ENCODE peak calls at places on chromosomes 5 and 9, in six cellular contexts. M is sigmoid colon; P is effector memory CD4-positive, alpha-beta T cell; Z is DND-41; J is neural progenitor cell; A is adrenal gland. U is an unnamed sample. For H3K27me3, the result is how much of the 10 kb centered on the place peaks cover.

GRCh38 chr9:124038239-124038638 is 26.7 kb downstream of the LHX2 start:
- DNase-seq in A (no peak), Z (no peak), M (peak), J (no peak), P (no peak), U (no peak)

GRCh38 chr9:92609142-92609500 is 60.8 kb downstream of the IPPK start:
- DNase-seq in P (no peak), A (no peak), Z (no peak), M (no peak), J (peak), U (no peak)

GRCh38 chr9:130995399-130995941 is 13.5 kb upstream of the LAMC3 start:
- DNase-seq in M (no peak), J (peak), Z (peak), P (no peak), A (peak), U (no peak)

GRCh38 chr5:134463991-134464760 is 52.5 kb upstream of the CDKN2AIPNL start:
- DNase-seq in P (no peak), J (no peak), Z (no peak), A (no peak), M (no peak), U (no peak)

GRCh38 chr9:124818431-124819281 is 34.6 kb upstream of the WDR38 start:
- DNase-seq in Z (peak), J (no peak), M (no peak), P (no peak), A (peak), U (no peak)

GRCh38 chr5:143657814-143658395 is 154.1 kb upstream of the HMHB1 start:
- DNase-seq in J (no peak), A (no peak), Z (no peak), P (no peak), M (no peak), U (no peak)

GRCh38 chr5:148014276-148014675 is 49.5 kb upstream of the SPINK5 start:
- DNase-seq in J (no peak), M (no peak), P (no peak), Z (no peak), A (no peak), U (no peak)

GRCh38 chr5:56951131-56951945 is 585 bp downstream of the MIER3 start:
- DNase-seq in Z (peak), M (peak), P (no peak), J (peak), A (no peak), U (peak)

GRCh38 chr9:81855538-81855937 is 72.7 kb upstream of the SPATA31D4 start:
- DNase-seq in M (no peak), J (no peak), P (no peak), Z (no peak), A (no peak), U (no peak)

GRCh38 chr5:96896285-96896711 is 20.0 kb downstream of the ERAP2 start:
- DNase-seq in Z (no peak), M (no peak), J (no peak), P (no peak), A (no peak), U (peak)

GRCh38 chr9:35162605-35163315 is 951 bp downstream of the UNC13B start:
- DNase-seq in A (no peak), M (no peak), Z (no peak), P (no peak), J (no peak), U (no peak)

GRCh38 chr9:87405677-87406544 is 91.8 kb upstream of the DAPK1 start:
- DNase-seq in J (no peak), P (no peak), Z (no peak), A (peak), M (peak), U (no peak)

GRCh38 chr5:16609412-16609811 is 7.4 kb downstream of the RETREG1 start:
- DNase-seq in M (no peak), J (peak), Z (no peak), P (no peak), A (no peak), U (no peak)

GRCh38 chr9:28542928-28543327 is 969.6 kb upstream of the C9orf72 start:
- DNase-seq in M (no peak), Z (no peak), A (no peak), J (no peak), P (no peak), U (no peak)

GRCh38 chr5:135591277-135591676 is 12.5 kb upstream of the CXCL14 start:
- DNase-seq in J (no peak), Z (no peak), P (no peak), M (no peak), A (no peak), U (no peak)

GRCh38 chr9:4855861-4856260 is 63.1 kb downstream of the RCL1 start:
- DNase-seq in J (no peak), P (no peak), A (no peak), Z (no peak), M (peak), U (no peak)

GRCh38 chr5:154967419-154968024 is 26.6 kb downstream of the MRPL22 start:
- DNase-seq in M (no peak), Z (no peak), A (no peak), J (peak), P (no peak), U (no peak)

GRCh38 chr9:677461-678097 is 163.9 kb upstream of the DMRT1 start:
- DNase-seq in P (no peak), Z (no peak), A (no peak), J (no peak), M (no peak), U (no peak)

GRCh38 chr9:675697-676370 is 165.7 kb upstream of the DMRT1 start:
- DNase-seq in M (no peak), Z (no peak), P (no peak), A (no peak), J (no peak), U (no peak)

GRCh38 chr9:679462-679861 is 162.0 kb upstream of the DMRT1 start:
- DNase-seq in J (no peak), P (no peak), Z (no peak), A (no peak), M (no peak), U (no peak)

GRCh38 chr9:673966-674526 is 167.5 kb upstream of the DMRT1 start:
- DNase-seq in Z (no peak), A (no peak), P (no peak), J (peak), M (no peak), U (no peak)

DNA sequence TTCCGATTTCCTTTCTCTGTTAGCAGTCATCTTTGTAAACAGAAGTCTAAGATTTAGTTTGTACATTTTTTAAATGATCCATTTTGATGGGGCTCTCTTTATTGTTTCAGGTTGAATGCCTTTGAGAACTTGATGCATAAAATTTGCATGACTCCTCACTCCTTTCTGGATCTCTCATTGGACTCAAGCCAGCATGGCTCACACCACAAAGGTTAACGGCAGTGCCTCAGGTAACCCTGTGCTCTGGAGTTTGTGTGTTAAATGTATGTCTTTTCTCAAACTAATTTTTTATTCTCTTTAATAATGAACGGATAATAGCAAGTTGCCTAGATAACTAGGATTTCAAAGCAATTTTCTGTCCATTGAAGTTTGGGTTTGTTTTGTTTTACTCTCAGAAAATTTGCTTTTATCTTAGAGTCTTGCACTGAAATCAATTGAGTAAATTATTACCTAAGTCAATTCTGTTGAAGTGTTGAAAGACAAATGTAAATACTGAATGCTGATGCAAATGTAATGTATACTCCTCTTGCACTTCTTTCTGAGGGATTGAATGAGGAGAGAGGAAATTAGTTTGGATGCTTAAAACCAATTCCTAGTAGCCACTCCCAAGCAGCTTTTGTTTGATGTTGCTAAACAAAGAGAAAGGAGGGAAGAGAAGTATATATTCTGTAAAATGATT is 164.6 kb upstream of the DMRT1 start:
- DNase-seq in A (no peak), J (no peak), M (no peak), Z (no peak), P (no peak), U (no peak)
- H3K4me3 ChIP-seq in A (no peak), J (no peak), M (peak), Z (peak), P (no peak), U (peak)

GRCh38 chr9:14349818-14350333 is 35.9 kb upstream of the NFIB start:
- DNase-seq in J (peak), Z (no peak), M (no peak), A (no peak), P (no peak), U (no peak)

GRCh38 chr9:14346826-14347407 is 33.0 kb upstream of the NFIB start:
- DNase-seq in P (no peak), Z (no peak), J (peak), M (no peak), A (no peak), U (no peak)

GRCh38 chr9:14349141-14349817 is 35.3 kb upstream of the NFIB start:
- DNase-seq in P (no peak), J (peak), M (no peak), Z (no peak), A (no peak), U (no peak)

GRCh38 chr9:14347408-14348224 is 33.7 kb upstream of the NFIB start:
- DNase-seq in A (no peak), P (no peak), Z (no peak), J (peak), M (peak), U (no peak)

DNA sequence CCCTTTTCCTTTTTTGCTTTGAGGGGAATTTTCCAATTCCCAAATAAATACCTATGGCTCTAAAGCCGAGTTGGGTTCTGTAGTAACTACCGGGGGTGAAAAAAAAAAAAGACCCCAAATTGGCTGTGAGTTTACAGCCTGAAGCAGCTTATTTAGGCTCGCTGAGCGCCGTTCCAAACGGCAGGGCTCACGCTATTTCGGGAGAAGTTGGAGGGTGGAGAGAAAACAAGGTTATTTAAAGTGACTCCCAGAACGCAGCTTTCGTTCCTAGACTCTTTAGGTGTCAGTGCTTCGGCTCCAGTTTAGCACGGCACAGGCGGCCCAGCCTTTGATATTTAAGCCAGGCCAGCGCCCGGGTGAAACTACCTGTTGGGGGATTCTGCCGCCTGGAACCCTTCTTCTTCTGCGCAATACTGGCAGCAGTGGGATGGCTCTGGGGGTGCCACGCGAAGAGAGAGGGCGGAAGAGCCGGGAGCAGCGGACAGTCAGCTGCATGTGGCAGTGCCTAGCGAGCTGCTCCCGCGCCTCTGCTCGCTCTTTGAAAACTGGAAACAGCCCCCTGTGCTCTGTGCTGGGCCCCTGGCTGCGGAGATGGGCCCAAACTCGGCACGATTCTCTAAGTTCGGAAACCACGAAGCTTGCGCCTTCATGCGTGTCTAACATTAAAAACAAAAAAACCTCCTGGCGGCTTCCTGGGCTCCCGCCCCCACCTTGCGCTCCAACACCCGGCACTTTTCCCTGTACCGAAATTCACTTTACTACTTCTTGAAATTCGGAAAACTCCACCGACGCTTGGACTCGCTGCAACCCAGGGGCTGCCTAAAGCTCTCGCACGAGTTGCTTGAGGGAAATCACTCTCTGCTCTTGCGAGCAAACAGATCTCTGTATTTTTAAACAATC is 34.5 kb upstream of the NFIB start:
- DNase-seq in P (no peak), Z (no peak), A (no peak), J (peak), M (no peak), U (no peak)
- H3K27me3 ChIP-seq in P (under half), Z (under half), A (half or more), J (half or more), M (half or more), U (under half)

GRCh38 chr9:78023003-78023741 is 8.4 kb downstream of the GNAQ start:
- DNase-seq in P (no peak), J (no peak), A (peak), Z (no peak), M (no peak), U (no peak)
- H3K4me3 ChIP-seq in P (no peak), J (no peak), A (no peak), Z (no peak), M (no peak), U (no peak)

DNA sequence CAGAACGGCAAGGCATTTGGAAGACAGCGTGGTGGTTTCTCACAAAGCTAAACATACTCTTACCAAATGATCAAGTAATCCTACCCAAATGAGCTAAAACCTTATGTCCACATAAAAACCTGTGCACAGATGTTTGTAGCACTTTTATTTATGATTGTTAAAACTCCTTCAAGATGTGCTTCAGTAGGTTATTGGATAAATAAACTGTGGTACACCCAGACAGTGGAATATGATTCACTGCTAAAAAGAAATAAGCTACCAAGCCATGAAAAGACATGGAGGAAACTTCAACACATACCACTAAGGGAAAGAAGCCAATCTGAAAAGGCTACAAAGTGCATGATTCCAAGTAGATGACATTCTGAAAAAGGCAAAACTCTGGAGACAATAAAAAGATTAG is 94.2 kb downstream of the FOXD1 start:
- DNase-seq in M (no peak), Z (no peak), J (no peak), A (no peak), P (no peak), U (no peak)
- H3K27me3 ChIP-seq in M (under half), Z (under half), J (under half), A (under half), P (under half), U (under half)

GRCh38 chr5:1887400-1888360 is 5.0 kb upstream of the IRX4 start:
- DNase-seq in A (no peak), Z (no peak), M (no peak), J (peak), P (no peak), U (no peak)
- H3K4me3 ChIP-seq in A (no peak), Z (no peak), M (no peak), J (peak), P (no peak), U (no peak)

DNA sequence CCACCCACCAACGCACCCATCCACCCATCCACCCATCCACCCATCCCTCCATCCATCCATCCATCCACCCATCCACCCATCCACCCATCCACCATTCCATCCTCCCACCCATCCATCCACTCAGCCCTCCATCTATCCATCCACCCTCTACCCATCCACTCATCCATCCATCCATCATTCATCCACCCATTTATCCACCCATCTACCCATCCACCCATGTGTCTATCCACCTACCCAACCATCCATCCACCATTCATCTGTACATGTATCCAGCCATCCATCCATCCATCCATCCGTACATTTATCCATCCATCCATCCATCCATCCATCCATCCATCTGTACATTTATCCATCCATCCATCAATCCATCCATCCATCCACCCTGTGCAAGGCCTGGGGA is 11.1 kb upstream of the VAV2 start:
- DNase-seq in A (no peak), P (no peak), Z (no peak), J (no peak), M (no peak), U (no peak)
- H3K27me3 ChIP-seq in A (under half), P (under half), Z (under half), J (under half), M (under half), U (under half)

GRCh38 chr5:65967288-65968066 is 41.1 kb downstream of the ERBIN start:
- DNase-seq in M (no peak), A (no peak), Z (no peak), P (no peak), J (no peak), U (no peak)
- H3K4me3 ChIP-seq in M (no peak), A (no peak), Z (no peak), P (no peak), J (no peak), U (no peak)

DNA sequence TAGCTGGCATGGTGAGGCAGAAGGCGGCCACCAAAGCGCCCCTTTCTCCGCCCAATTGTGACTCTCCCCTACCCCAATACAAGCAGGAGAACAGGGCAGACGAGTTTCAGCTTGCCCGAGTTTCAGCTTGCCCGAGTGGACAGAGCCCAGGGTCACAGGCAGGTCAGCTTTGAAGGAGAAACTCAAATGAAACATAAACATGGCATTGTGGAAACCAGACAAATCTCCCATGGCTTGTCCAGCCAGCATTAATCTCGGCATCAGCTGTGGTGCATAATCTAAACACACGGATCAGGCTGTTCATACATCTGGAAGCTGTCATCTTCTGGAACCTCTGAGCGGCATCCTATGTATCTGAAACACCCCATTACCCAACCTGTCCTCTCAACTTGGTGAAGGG is 16.9 kb downstream of the PTCH1 start:
- DNase-seq in J (no peak), Z (no peak), M (no peak), A (no peak), P (no peak), U (no peak)
- H3K27me3 ChIP-seq in J (under half), Z (under half), M (under half), A (under half), P (under half), U (under half)

GRCh38 chr5:9646843-9647242 is 16.7 kb upstream of the TAS2R1 start:
- DNase-seq in M (no peak), Z (no peak), A (no peak), J (no peak), P (no peak), U (no peak)

GRCh38 chr5:9644630-9645029 is 14.5 kb upstream of the TAS2R1 start:
- DNase-seq in M (no peak), J (no peak), P (no peak), A (no peak), Z (no peak), U (no peak)
- H3K4me3 ChIP-seq in M (no peak), J (no peak), P (no peak), A (no peak), Z (no peak), U (no peak)